ENCODE peak calls at places on chromosomes 1 and 21, in eight cellular contexts. One of them, this sample, is unnamed.

GRCh38 chr1:180194048-180194425 is 36.0 kb upstream of the LHX4 start:
- DNase-seq in mucosa of descending colon: no peak
- DNase-seq in colonic mucosa: no peak
- DNase-seq in heart left ventricle: no peak
- DNase-seq in lung: no peak
- DNase-seq in IMR-90: no peak
- DNase-seq in cardiac muscle cell: no peak
- DNase-seq in transverse colon: no peak
- DNase-seq in this sample: no peak

GRCh38 chr1:164660415-164661174 is 101.6 kb downstream of the PBX1 start:
- DNase-seq in colonic mucosa: no peak
- DNase-seq in heart left ventricle: no peak
- DNase-seq in mucosa of descending colon: no peak
- DNase-seq in IMR-90: peak; percentile 67
- DNase-seq in lung: no peak
- DNase-seq in cardiac muscle cell: peak; percentile 58
- DNase-seq in transverse colon: no peak
- DNase-seq in this sample: no peak

GRCh38 chr1:87344231-87344630 is 15.6 kb downstream of the LMO4 start:
- DNase-seq in transverse colon: no peak
- DNase-seq in colonic mucosa: no peak
- DNase-seq in heart left ventricle: no peak
- DNase-seq in lung: no peak
- DNase-seq in IMR-90: no peak
- DNase-seq in cardiac muscle cell: no peak
- DNase-seq in mucosa of descending colon: no peak
- DNase-seq in this sample: no peak

GRCh38 chr1:151542710-151543129 is 2.6 kb downstream of the TUFT1 start:
- DNase-seq in mucosa of descending colon: no peak
- DNase-seq in heart left ventricle: no peak
- DNase-seq in transverse colon: no peak
- DNase-seq in cardiac muscle cell: peak; percentile 79
- DNase-seq in IMR-90: peak; percentile 86
- DNase-seq in lung: no peak
- DNase-seq in colonic mucosa: no peak
- DNase-seq in this sample: no peak

GRCh38 chr1:156152628-156153027 is 757 bp upstream of the SEMA4A start:
- DNase-seq in colonic mucosa: no peak
- DNase-seq in lung: no peak
- DNase-seq in mucosa of descending colon: no peak
- DNase-seq in transverse colon: no peak
- DNase-seq in IMR-90: no peak
- DNase-seq in heart left ventricle: no peak
- DNase-seq in cardiac muscle cell: no peak
- DNase-seq in this sample: no peak

GRCh38 chr21:37095821-37096220 is 22.8 kb downstream of the TTC3 start:
- DNase-seq in IMR-90: no peak
- DNase-seq in colonic mucosa: no peak
- DNase-seq in mucosa of descending colon: no peak
- DNase-seq in transverse colon: no peak
- DNase-seq in cardiac muscle cell: no peak
- DNase-seq in heart left ventricle: no peak
- DNase-seq in lung: no peak
- DNase-seq in this sample: no peak

GRCh38 chr1:185895208-185895900 is 161.2 kb downstream of the HMCN1 start:
- DNase-seq in IMR-90: no peak
- DNase-seq in heart left ventricle: no peak
- DNase-seq in colonic mucosa: no peak
- DNase-seq in lung: no peak
- DNase-seq in transverse colon: no peak
- DNase-seq in mucosa of descending colon: no peak
- DNase-seq in cardiac muscle cell: peak; percentile 35
- DNase-seq in this sample: no peak

GRCh38 chr1:58932820-58933598 is 149.2 kb upstream of the JUN start:
- DNase-seq in lung: peak; percentile 92
- DNase-seq in transverse colon: peak; percentile 92
- DNase-seq in colonic mucosa: peak; percentile 96
- DNase-seq in mucosa of descending colon: peak; percentile 91
- DNase-seq in IMR-90: peak; percentile 76
- DNase-seq in cardiac muscle cell: peak; percentile 79
- DNase-seq in heart left ventricle: no peak
- DNase-seq in this sample: peak; percentile 75

GRCh38 chr1:157798211-157798610 is 21.3 kb upstream of the FCRL2 start:
- DNase-seq in heart left ventricle: no peak
- DNase-seq in IMR-90: no peak
- DNase-seq in lung: no peak
- DNase-seq in mucosa of descending colon: no peak
- DNase-seq in colonic mucosa: no peak
- DNase-seq in cardiac muscle cell: no peak
- DNase-seq in transverse colon: no peak
- DNase-seq in this sample: no peak

GRCh38 chr1:208270679-208271111 is 26.5 kb upstream of the PLXNA2 start:
- DNase-seq in colonic mucosa: no peak
- DNase-seq in heart left ventricle: no peak
- DNase-seq in IMR-90: no peak
- DNase-seq in cardiac muscle cell: no peak
- DNase-seq in mucosa of descending colon: no peak
- DNase-seq in transverse colon: no peak
- DNase-seq in lung: no peak
- DNase-seq in this sample: no peak

GRCh38 chr1:11380500-11380899 is 98.5 kb upstream of the DISP3 start:
- DNase-seq in transverse colon: no peak
- DNase-seq in IMR-90: no peak
- DNase-seq in heart left ventricle: no peak
- DNase-seq in lung: no peak
- DNase-seq in mucosa of descending colon: no peak
- DNase-seq in cardiac muscle cell: no peak
- DNase-seq in colonic mucosa: no peak
- DNase-seq in this sample: no peak

GRCh38 chr1:8597455-8597854 is 220.0 kb downstream of the RERE start:
- DNase-seq in transverse colon: no peak
- DNase-seq in cardiac muscle cell: peak; percentile 37
- DNase-seq in heart left ventricle: no peak
- DNase-seq in mucosa of descending colon: no peak
- DNase-seq in colonic mucosa: no peak
- DNase-seq in IMR-90: peak; percentile 70
- DNase-seq in lung: no peak
- DNase-seq in this sample: no peak

GRCh38 chr1:65509912-65510680 is 89.6 kb downstream of the LEPR start:
- DNase-seq in transverse colon: no peak
- DNase-seq in IMR-90: peak; percentile 82
- DNase-seq in heart left ventricle: no peak
- DNase-seq in cardiac muscle cell: peak; percentile 78
- DNase-seq in colonic mucosa: no peak
- DNase-seq in lung: no peak
- DNase-seq in mucosa of descending colon: no peak
- DNase-seq in this sample: no peak

GRCh38 chr1:226912587-226913176 is 27.4 kb upstream of the COQ8A start:
- DNase-seq in lung: peak; percentile 63
- DNase-seq in transverse colon: peak; percentile 75
- DNase-seq in mucosa of descending colon: peak; percentile 82
- DNase-seq in cardiac muscle cell: peak; percentile 56
- DNase-seq in heart left ventricle: peak; percentile 70
- DNase-seq in IMR-90: peak; percentile 6
- DNase-seq in colonic mucosa: peak; percentile 79
- DNase-seq in this sample: peak; percentile 69

GRCh38 chr1:226353698-226354525 is 44.9 kb upstream of the LIN9 start:
- DNase-seq in cardiac muscle cell: no peak
- DNase-seq in IMR-90: no peak
- DNase-seq in mucosa of descending colon: no peak
- DNase-seq in heart left ventricle: no peak
- DNase-seq in colonic mucosa: no peak
- DNase-seq in transverse colon: no peak
- DNase-seq in lung: no peak
- DNase-seq in this sample: no peak

GRCh38 chr1:210321131-210321530 is 7.6 kb upstream of the HHAT start:
- DNase-seq in heart left ventricle: no peak
- DNase-seq in colonic mucosa: no peak
- DNase-seq in transverse colon: no peak
- DNase-seq in mucosa of descending colon: no peak
- DNase-seq in IMR-90: no peak
- DNase-seq in lung: no peak
- DNase-seq in cardiac muscle cell: no peak
- DNase-seq in this sample: no peak

GRCh38 chr1:58249729-58250586 is 296.6 kb downstream of the OMA1 start:
- DNase-seq in heart left ventricle: peak; percentile 28
- DNase-seq in lung: no peak
- DNase-seq in cardiac muscle cell: peak; percentile 57
- DNase-seq in IMR-90: peak; percentile 11
- DNase-seq in mucosa of descending colon: peak; percentile 23
- DNase-seq in transverse colon: no peak
- DNase-seq in colonic mucosa: no peak
- DNase-seq in this sample: peak; percentile 15

GRCh38 chr1:195851804-195852203 is 756.4 kb downstream of the KCNT2 start:
- DNase-seq in transverse colon: no peak
- DNase-seq in heart left ventricle: no peak
- DNase-seq in mucosa of descending colon: no peak
- DNase-seq in cardiac muscle cell: no peak
- DNase-seq in lung: no peak
- DNase-seq in IMR-90: peak; percentile 5
- DNase-seq in colonic mucosa: no peak
- DNase-seq in this sample: no peak

GRCh38 chr1:229326601-229327000 is 16.2 kb downstream of the CCSAP start:
- DNase-seq in heart left ventricle: no peak
- DNase-seq in transverse colon: no peak
- DNase-seq in mucosa of descending colon: no peak
- DNase-seq in cardiac muscle cell: no peak
- DNase-seq in colonic mucosa: no peak
- DNase-seq in IMR-90: no peak
- DNase-seq in lung: no peak
- DNase-seq in this sample: no peak
- H3K36me3 ChIP-seq in heart left ventricle: peaks cover 48% of the 10 kb centered on the region
- H3K36me3 ChIP-seq in transverse colon: no peaks in the 10 kb centered on the region
- H3K36me3 ChIP-seq in mucosa of descending colon: no peaks in the 10 kb centered on the region
- H3K36me3 ChIP-seq in cardiac muscle cell: peaks cover 10% of the 10 kb centered on the region
- H3K36me3 ChIP-seq in colonic mucosa: no peaks in the 10 kb centered on the region
- H3K36me3 ChIP-seq in IMR-90: peaks cover 11% of the 10 kb centered on the region
- H3K36me3 ChIP-seq in lung: peaks cover 16% of the 10 kb centered on the region
- H3K36me3 ChIP-seq in this sample: peaks cover 5% of the 10 kb centered on the region

DNA sequence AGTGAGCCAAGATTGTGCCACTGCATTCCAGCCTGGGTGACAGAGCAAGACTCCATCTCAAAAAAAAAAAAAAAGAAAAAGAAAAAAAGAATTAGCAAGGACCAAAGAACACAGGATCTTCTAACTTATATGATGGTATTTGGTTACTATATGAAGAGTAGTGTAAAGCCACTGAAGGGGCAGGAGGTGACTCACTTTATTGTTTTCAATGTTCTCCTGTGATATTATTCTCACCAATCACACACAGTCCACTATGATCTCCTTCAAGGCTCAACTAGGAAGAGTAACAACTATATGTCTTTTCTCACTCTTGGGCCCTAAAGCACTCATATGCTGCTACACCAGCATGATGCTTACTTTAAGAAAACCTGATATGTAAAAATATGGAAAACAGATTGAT is 26.7 kb downstream of the RC3H1 start:
- DNase-seq in mucosa of descending colon: no peak
- DNase-seq in cardiac muscle cell: no peak
- DNase-seq in heart left ventricle: no peak
- DNase-seq in transverse colon: no peak
- DNase-seq in IMR-90: no peak
- DNase-seq in lung: no peak
- DNase-seq in colonic mucosa: no peak
- DNase-seq in this sample: no peak
- H3K36me3 ChIP-seq in mucosa of descending colon: no peaks in the 10 kb centered on the region
- H3K36me3 ChIP-seq in cardiac muscle cell: peaks cover 21% of the 10 kb centered on the region
- H3K36me3 ChIP-seq in heart left ventricle: peaks cover 32% of the 10 kb centered on the region
- H3K36me3 ChIP-seq in transverse colon: no peaks in the 10 kb centered on the region
- H3K36me3 ChIP-seq in IMR-90: peaks cover 17% of the 10 kb centered on the region
- H3K36me3 ChIP-seq in lung: peaks cover 10% of the 10 kb centered on the region
- H3K36me3 ChIP-seq in colonic mucosa: no peaks in the 10 kb centered on the region
- H3K36me3 ChIP-seq in this sample: peaks cover 16% of the 10 kb centered on the region

DNA sequence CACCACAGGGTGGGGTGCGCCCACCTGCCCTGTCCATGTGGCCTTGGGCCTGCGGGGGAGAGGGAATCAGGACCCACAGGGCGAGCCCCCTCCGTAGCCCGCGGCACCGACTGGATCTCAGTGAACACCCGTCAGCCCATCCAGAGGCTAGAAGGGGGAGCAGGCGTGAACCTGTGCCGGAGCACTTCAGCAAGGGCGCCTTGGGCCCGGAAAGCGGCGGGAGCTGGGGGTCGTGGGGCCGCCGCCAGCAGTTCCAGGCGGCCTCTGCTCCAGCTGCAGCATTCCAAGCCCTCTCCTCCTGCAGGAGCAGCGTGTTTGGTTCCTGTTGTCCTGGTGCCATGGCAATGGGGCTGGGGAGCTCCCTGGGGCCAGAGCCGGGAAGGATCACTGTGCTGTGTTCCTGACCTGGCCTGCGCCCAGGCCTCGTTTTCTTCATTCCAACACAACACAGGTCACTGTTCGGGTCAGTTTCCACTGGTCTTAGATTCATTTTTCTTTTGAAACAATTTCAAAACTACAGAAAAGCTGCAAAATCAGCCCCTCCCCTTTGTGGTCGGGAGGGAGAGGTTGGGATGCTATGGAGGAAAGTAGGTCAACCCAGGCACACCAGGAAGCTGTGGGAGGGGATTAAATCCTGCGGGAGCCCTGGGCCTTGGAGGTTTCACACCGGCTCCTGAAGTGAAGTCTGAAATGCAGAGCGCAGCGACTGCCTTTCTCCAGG is 18.8 kb downstream of the SLX9 start:
- DNase-seq in mucosa of descending colon: no peak
- DNase-seq in IMR-90: peak; percentile 67
- DNase-seq in heart left ventricle: peak; percentile 86
- DNase-seq in cardiac muscle cell: peak; percentile 96
- DNase-seq in transverse colon: peak; percentile 55
- DNase-seq in lung: no peak
- DNase-seq in colonic mucosa: no peak
- DNase-seq in this sample: peak; percentile 52
- H3K36me3 ChIP-seq in mucosa of descending colon: no peaks in the 10 kb centered on the region
- H3K36me3 ChIP-seq in IMR-90: peaks cover 31% of the 10 kb centered on the region
- H3K36me3 ChIP-seq in heart left ventricle: peaks cover 9% of the 10 kb centered on the region
- H3K36me3 ChIP-seq in cardiac muscle cell: peaks cover 11% of the 10 kb centered on the region
- H3K36me3 ChIP-seq in transverse colon: no peaks in the 10 kb centered on the region
- H3K36me3 ChIP-seq in lung: no peaks in the 10 kb centered on the region
- H3K36me3 ChIP-seq in colonic mucosa: no peaks in the 10 kb centered on the region
- H3K36me3 ChIP-seq in this sample: peaks cover 16% of the 10 kb centered on the region

GRCh38 chr1:244454412-244454811 is 2.7 kb upstream of the ADSS2 start:
- DNase-seq in transverse colon: no peak
- DNase-seq in lung: no peak
- DNase-seq in IMR-90: no peak
- DNase-seq in colonic mucosa: no peak
- DNase-seq in mucosa of descending colon: no peak
- DNase-seq in heart left ventricle: no peak
- DNase-seq in cardiac muscle cell: no peak
- DNase-seq in this sample: no peak

GRCh38 chr1:244456586-244456985 is 4.5 kb upstream of the CATSPERE start:
- DNase-seq in colonic mucosa: no peak
- DNase-seq in heart left ventricle: no peak
- DNase-seq in lung: no peak
- DNase-seq in mucosa of descending colon: no peak
- DNase-seq in transverse colon: no peak
- DNase-seq in IMR-90: no peak
- DNase-seq in cardiac muscle cell: no peak
- DNase-seq in this sample: no peak

GRCh38 chr1:244461254-244462071 is at the start of gene CATSPERE:
- DNase-seq in mucosa of descending colon: peak; percentile 94
- DNase-seq in lung: peak; percentile 89
- DNase-seq in cardiac muscle cell: peak; percentile 94
- DNase-seq in transverse colon: peak; percentile 91
- DNase-seq in IMR-90: peak; percentile 66
- DNase-seq in colonic mucosa: peak; percentile 84
- DNase-seq in heart left ventricle: peak; percentile 91
- DNase-seq in this sample: peak; percentile 91

GRCh38 chr1:244460195-244460594 is 878 bp upstream of the CATSPERE start:
- DNase-seq in heart left ventricle: no peak
- DNase-seq in transverse colon: no peak
- DNase-seq in IMR-90: no peak
- DNase-seq in cardiac muscle cell: no peak
- DNase-seq in colonic mucosa: no peak
- DNase-seq in mucosa of descending colon: peak; percentile 29
- DNase-seq in lung: no peak
- DNase-seq in this sample: no peak

GRCh38 chr1:244458781-244459180 is 2.3 kb upstream of the CATSPERE start:
- DNase-seq in transverse colon: no peak
- DNase-seq in mucosa of descending colon: no peak
- DNase-seq in lung: no peak
- DNase-seq in cardiac muscle cell: no peak
- DNase-seq in heart left ventricle: no peak
- DNase-seq in colonic mucosa: no peak
- DNase-seq in IMR-90: no peak
- DNase-seq in this sample: no peak
- H3K36me3 ChIP-seq in transverse colon: no peaks in the 10 kb centered on the region
- H3K36me3 ChIP-seq in mucosa of descending colon: no peaks in the 10 kb centered on the region
- H3K36me3 ChIP-seq in lung: no peaks in the 10 kb centered on the region
- H3K36me3 ChIP-seq in cardiac muscle cell: no peaks in the 10 kb centered on the region
- H3K36me3 ChIP-seq in heart left ventricle: no peaks in the 10 kb centered on the region
- H3K36me3 ChIP-seq in colonic mucosa: no peaks in the 10 kb centered on the region
- H3K36me3 ChIP-seq in IMR-90: no peaks in the 10 kb centered on the region
- H3K36me3 ChIP-seq in this sample: no peaks in the 10 kb centered on the region